ENCODE peak calls at places on chromosomes 13 and 19, in seven cellular contexts. One of them, this sample, is unnamed.
A peak's percentile ranks its signal among the peaks of the same experiment; 100 is the strongest.

GRCh38 chr19:40862785-40863184 is 12.5 kb upstream of the CYP2A6 start:
- DNase-seq in neural crest cell: no peak
- DNase-seq in choroid plexus epithelial cell: peak; percentile 14
- DNase-seq in coronary artery: no peak
- DNase-seq in progenitor cell of endocrine pancreas: no peak
- DNase-seq in astrocyte of the spinal cord: no peak
- DNase-seq in activated CD4-positive, CD25-positive, alpha-beta regulatory T cell: no peak
- DNase-seq in this sample: no peak

GRCh38 chr19:50242586-50242985 is 39.2 kb downstream of the MYH14 start:
- DNase-seq in neural crest cell: no peak
- DNase-seq in choroid plexus epithelial cell: no peak
- DNase-seq in coronary artery: no peak
- DNase-seq in progenitor cell of endocrine pancreas: no peak
- DNase-seq in astrocyte of the spinal cord: no peak
- DNase-seq in activated CD4-positive, CD25-positive, alpha-beta regulatory T cell: no peak
- DNase-seq in this sample: no peak

GRCh38 chr19:18438331-18439024 is 545 bp upstream of the ISYNA1 start:
- DNase-seq in neural crest cell: no peak
- DNase-seq in choroid plexus epithelial cell: peak; percentile 82
- DNase-seq in coronary artery: peak; percentile 93
- DNase-seq in progenitor cell of endocrine pancreas: no peak
- DNase-seq in astrocyte of the spinal cord: peak; percentile 37
- DNase-seq in activated CD4-positive, CD25-positive, alpha-beta regulatory T cell: no peak
- DNase-seq in this sample: no peak

GRCh38 chr13:46121033-46121432 is 16.2 kb upstream of the CPB2 start:
- DNase-seq in neural crest cell: no peak
- DNase-seq in choroid plexus epithelial cell: no peak
- DNase-seq in coronary artery: no peak
- DNase-seq in progenitor cell of endocrine pancreas: no peak
- DNase-seq in astrocyte of the spinal cord: no peak
- DNase-seq in activated CD4-positive, CD25-positive, alpha-beta regulatory T cell: no peak
- DNase-seq in this sample: no peak

GRCh38 chr13:90448466-90449037 is 898.9 kb upstream of the MIR17HG start:
- DNase-seq in neural crest cell: no peak
- DNase-seq in choroid plexus epithelial cell: peak; percentile 48
- DNase-seq in coronary artery: no peak
- DNase-seq in progenitor cell of endocrine pancreas: no peak
- DNase-seq in astrocyte of the spinal cord: no peak
- DNase-seq in activated CD4-positive, CD25-positive, alpha-beta regulatory T cell: no peak
- DNase-seq in this sample: no peak

GRCh38 chr19:46515879-46516350 is 20.2 kb upstream of the PNMA8B start:
- DNase-seq in neural crest cell: no peak
- DNase-seq in choroid plexus epithelial cell: peak; percentile 67
- DNase-seq in coronary artery: no peak
- DNase-seq in progenitor cell of endocrine pancreas: no peak
- DNase-seq in astrocyte of the spinal cord: peak; percentile 31
- DNase-seq in activated CD4-positive, CD25-positive, alpha-beta regulatory T cell: no peak
- DNase-seq in this sample: no peak

GRCh38 chr13:41649659-41650058 is 192.3 kb downstream of the RGCC start:
- DNase-seq in neural crest cell: no peak
- DNase-seq in choroid plexus epithelial cell: peak; percentile 79
- DNase-seq in coronary artery: no peak
- DNase-seq in progenitor cell of endocrine pancreas: no peak
- DNase-seq in astrocyte of the spinal cord: peak; percentile 55
- DNase-seq in activated CD4-positive, CD25-positive, alpha-beta regulatory T cell: no peak
- DNase-seq in this sample: no peak

GRCh38 chr13:109646423-109646822 is 140.0 kb downstream of the IRS2 start:
- DNase-seq in neural crest cell: no peak
- DNase-seq in choroid plexus epithelial cell: no peak
- DNase-seq in coronary artery: no peak
- DNase-seq in progenitor cell of endocrine pancreas: no peak
- DNase-seq in astrocyte of the spinal cord: no peak
- DNase-seq in activated CD4-positive, CD25-positive, alpha-beta regulatory T cell: no peak
- DNase-seq in this sample: no peak

GRCh38 chr13:37686501-37686900 is 87.9 kb upstream of the POSTN start:
- DNase-seq in neural crest cell: no peak
- DNase-seq in choroid plexus epithelial cell: no peak
- DNase-seq in coronary artery: no peak
- DNase-seq in progenitor cell of endocrine pancreas: no peak
- DNase-seq in astrocyte of the spinal cord: no peak
- DNase-seq in activated CD4-positive, CD25-positive, alpha-beta regulatory T cell: no peak
- DNase-seq in this sample: no peak

GRCh38 chr19:35879770-35880317 is 11.5 kb downstream of the APLP1 start:
- DNase-seq in neural crest cell: peak; percentile 95
- DNase-seq in choroid plexus epithelial cell: peak; percentile 88
- DNase-seq in coronary artery: peak; percentile 85
- DNase-seq in progenitor cell of endocrine pancreas: peak; percentile 84
- DNase-seq in astrocyte of the spinal cord: peak; percentile 84
- DNase-seq in activated CD4-positive, CD25-positive, alpha-beta regulatory T cell: peak; percentile 64
- DNase-seq in this sample: peak; percentile 27

GRCh38 chr13:55000043-55000442 is 1971.4 kb downstream of the OLFM4 start:
- DNase-seq in neural crest cell: no peak
- DNase-seq in choroid plexus epithelial cell: no peak
- DNase-seq in coronary artery: no peak
- DNase-seq in progenitor cell of endocrine pancreas: no peak
- DNase-seq in astrocyte of the spinal cord: no peak
- DNase-seq in activated CD4-positive, CD25-positive, alpha-beta regulatory T cell: no peak
- DNase-seq in this sample: no peak

GRCh38 chr19:4730740-4731171 is 7.1 kb upstream of the DPP9 start:
- DNase-seq in neural crest cell: peak; percentile 36
- DNase-seq in choroid plexus epithelial cell: no peak
- DNase-seq in coronary artery: no peak
- DNase-seq in progenitor cell of endocrine pancreas: peak; percentile 32
- DNase-seq in astrocyte of the spinal cord: no peak
- DNase-seq in activated CD4-positive, CD25-positive, alpha-beta regulatory T cell: peak; percentile 52
- DNase-seq in this sample: no peak

GRCh38 chr19:58409010-58409790 is 751 bp downstream of the ZNF584 start:
- DNase-seq in neural crest cell: no peak
- DNase-seq in choroid plexus epithelial cell: peak; percentile 33
- DNase-seq in coronary artery: no peak
- DNase-seq in progenitor cell of endocrine pancreas: no peak
- DNase-seq in astrocyte of the spinal cord: no peak
- DNase-seq in activated CD4-positive, CD25-positive, alpha-beta regulatory T cell: no peak
- DNase-seq in this sample: no peak

GRCh38 chr13:41459754-41460111 is 2.4 kb downstream of the RGCC start:
- DNase-seq in neural crest cell: no peak
- DNase-seq in choroid plexus epithelial cell: no peak
- DNase-seq in coronary artery: no peak
- DNase-seq in progenitor cell of endocrine pancreas: no peak
- DNase-seq in astrocyte of the spinal cord: no peak
- DNase-seq in activated CD4-positive, CD25-positive, alpha-beta regulatory T cell: no peak
- DNase-seq in this sample: no peak

GRCh38 chr19:52248256-52248655 is 21.1 kb upstream of the ZNF766 start:
- DNase-seq in neural crest cell: peak; percentile 20
- DNase-seq in choroid plexus epithelial cell: peak; percentile 73
- DNase-seq in coronary artery: no peak
- DNase-seq in progenitor cell of endocrine pancreas: no peak
- DNase-seq in astrocyte of the spinal cord: no peak
- DNase-seq in activated CD4-positive, CD25-positive, alpha-beta regulatory T cell: peak; percentile 39
- DNase-seq in this sample: peak; percentile 17

GRCh38 chr13:109479991-109480696 is 306.2 kb downstream of the IRS2 start:
- DNase-seq in neural crest cell: no peak
- DNase-seq in choroid plexus epithelial cell: peak; percentile 89
- DNase-seq in coronary artery: no peak
- DNase-seq in progenitor cell of endocrine pancreas: no peak
- DNase-seq in astrocyte of the spinal cord: no peak
- DNase-seq in activated CD4-positive, CD25-positive, alpha-beta regulatory T cell: no peak
- DNase-seq in this sample: no peak

GRCh38 chr13:43054803-43055802 is 31.7 kb downstream of the DNAJC15 start:
- DNase-seq in neural crest cell: no peak
- DNase-seq in choroid plexus epithelial cell: peak; percentile 90
- DNase-seq in coronary artery: no peak
- DNase-seq in progenitor cell of endocrine pancreas: peak; percentile 17
- DNase-seq in astrocyte of the spinal cord: peak; percentile 87
- DNase-seq in activated CD4-positive, CD25-positive, alpha-beta regulatory T cell: no peak
- DNase-seq in this sample: no peak